ENCODE peak calls at places on chromosome 4, in four cellular contexts. S is NCI-H2081; B is stimulated activated CD4-positive, alpha-beta T cell treated with anti-CD3 and anti-CD28 coated beads, Interleukin-1b, Interleukin-23, amount 100 ng/mL, for 4 hours; Q is T-helper 1 cell. E is an unnamed sample.

GRCh38 chr4:165294907-165295306 is 32.6 kb upstream of the MSMO1 start:
- DNase-seq in B (no peak), S (no peak), Q (peak; percentile 5), E (no peak)

GRCh38 chr4:119638359-119638758 is 9.8 kb upstream of the PDE5A start:
- DNase-seq in Q (no peak), S (no peak), B (no peak), E (no peak)

GRCh38 chr4:815464-816146 is 10.3 kb downstream of the CPLX1 start:
- DNase-seq in Q (no peak), S (peak; percentile 37), B (no peak), E (no peak)

GRCh38 chr4:140168474-140168873 is 14.5 kb upstream of the MAML3 start:
- DNase-seq in B (no peak), Q (no peak), S (no peak), E (no peak)

GRCh38 chr4:70251250-70251944 is 9.0 kb downstream of the CSN3 start:
- DNase-seq in B (no peak), S (no peak), Q (no peak), E (no peak)

GRCh38 chr4:180449395-180449956 is 1793.7 kb upstream of the TENM3 start:
- DNase-seq in S (peak; percentile 86), B (no peak), Q (no peak), E (no peak)

GRCh38 chr4:128858875-128859696 is 49.6 kb downstream of the JADE1 start:
- DNase-seq in B (no peak), S (no peak), Q (no peak), E (peak; percentile 70)

GRCh38 chr4:184347251-184348239 is 126.8 kb downstream of the IRF2 start:
- DNase-seq in Q (no peak), S (peak; percentile 12), B (no peak), E (peak; percentile 27)

GRCh38 chr4:19358015-19358414 is 893.7 kb upstream of the SLIT2 start:
- DNase-seq in S (no peak), B (no peak), Q (no peak), E (peak; percentile 4)

GRCh38 chr4:38137080-38137479 is 176.9 kb downstream of the PTTG2 start:
- DNase-seq in B (no peak), Q (no peak), S (no peak), E (no peak)

GRCh38 chr4:1600811-1601532 is 83.1 kb downstream of the FAM53A start:
- DNase-seq in B (no peak), S (no peak), Q (no peak), E (no peak)

GRCh38 chr4:118716304-118716703 is 31.1 kb downstream of the METTL14 start:
- DNase-seq in S (no peak), Q (no peak), B (no peak), E (no peak)

GRCh38 chr4:7158991-7159390 is 33.3 kb upstream of the SORCS2 start:
- DNase-seq in S (no peak), Q (no peak), B (no peak), E (no peak)

GRCh38 chr4:52783069-52783468 is 31.8 kb upstream of the ERVMER34-1 start:
- DNase-seq in B (no peak), Q (no peak), S (no peak), E (no peak)

GRCh38 chr4:54971474-54971950 is 153.9 kb downstream of the KDR start:
- DNase-seq in B (no peak), Q (no peak), S (peak; percentile 41), E (peak; percentile 64)

GRCh38 chr4:123547167-123547817 is 150.7 kb downstream of the SPRY1 start:
- DNase-seq in S (no peak), Q (no peak), B (no peak), E (no peak)

GRCh38 chr4:77930876-77931275 is 68.2 kb downstream of the MRPL1 start:
- DNase-seq in S (no peak), B (no peak), Q (no peak), E (no peak)

GRCh38 chr4:5391492-5391891 is 316.9 kb downstream of the EVC2 start:
- DNase-seq in B (no peak), Q (no peak), S (no peak), E (no peak)

GRCh38 chr4:109005523-109005922 is 242.7 kb upstream of the ETNPPL start:
- DNase-seq in S (no peak), B (no peak), Q (no peak), E (peak; percentile 23)

GRCh38 chr4:79603681-79604080 is 195.7 kb upstream of the GK2 start:
- DNase-seq in Q (no peak), B (no peak), S (no peak), E (no peak)

GRCh38 chr4:42136371-42136770 is 16.1 kb downstream of the BEND4 start:
- DNase-seq in B (no peak), S (no peak), Q (no peak), E (no peak)

GRCh38 chr4:56655209-56655626 is 25.9 kb downstream of the HOPX start:
- DNase-seq in B (peak; percentile 4), Q (no peak), S (peak; percentile 14), E (peak; percentile 38)

GRCh38 chr4:40194602-40195161 is 2.1 kb upstream of the RHOH start:
- DNase-seq in B (no peak), S (no peak), Q (peak; percentile 35), E (no peak)

GRCh38 chr4:89111833-89112563 is 665 bp downstream of the TIGD2 start:
- DNase-seq in S (peak; percentile 4), B (no peak), Q (no peak), E (peak; percentile 57)

GRCh38 chr4:2411786-2412510 is 6.5 kb downstream of the ZFYVE28 start:
- DNase-seq in B (no peak), Q (no peak), S (no peak), E (no peak)

E was measured in GM03348.